ENCODE peak calls at places on chromosomes 7 and 10, in seven cellular contexts. J is tibial nerve, P is A549, R is esophagus muscularis mucosa, V is endothelial cell of umbilical vein, S is HCT116, A is ovary. C is an unnamed sample.

GRCh38 chr7:35465791-35466336 is 212.0 kb upstream of the TBX20 start:
- DNase-seq in J (no peak), P (no peak), R (peak; percentile 68), V (no peak), S (no peak), A (no peak), C (no peak)

GRCh38 chr10:65358565-65358964 is 1567.3 kb upstream of the LRRTM3 start:
- DNase-seq in J (no peak), P (no peak), R (no peak), V (peak; percentile 52), S (peak; percentile 15), A (no peak), C (no peak)

GRCh38 chr10:127939786-127940330 is 33.0 kb downstream of the PTPRE start:
- DNase-seq in J (no peak), P (no peak), R (no peak), V (no peak), S (no peak), A (no peak), C (no peak)

GRCh38 chr7:144473908-144474307 is 70.4 kb upstream of the NOBOX start:
- DNase-seq in J (no peak), P (no peak), R (no peak), V (no peak), S (no peak), A (no peak), C (no peak)

GRCh38 chr7:46391215-46391614 is 470.1 kb upstream of the IGFBP3 start:
- DNase-seq in J (no peak), P (no peak), R (no peak), V (peak; percentile 10), S (no peak), A (no peak), C (no peak)

GRCh38 chr10:123529146-123529760 is 136.9 kb upstream of the GPR26 start:
- DNase-seq in J (no peak), P (no peak), R (peak; percentile 79), V (no peak), S (no peak), A (no peak), C (no peak)

GRCh38 chr7:25861704-25862253 is 290.2 kb upstream of the NFE2L3 start:
- DNase-seq in J (no peak), P (no peak), R (no peak), V (no peak), S (no peak), A (no peak), C (no peak)

GRCh38 chr10:113947138-113948011 is 92.9 kb downstream of the NHLRC2 start:
- DNase-seq in J (no peak), P (no peak), R (no peak), V (no peak), S (no peak), A (no peak), C (no peak)

GRCh38 chr7:18590744-18591340 is 95.3 kb downstream of the HDAC9 start:
- DNase-seq in J (no peak), P (peak; percentile 11), R (no peak), V (peak; percentile 59), S (peak; percentile 27), A (no peak), C (no peak)

GRCh38 chr7:29459591-29459990 is 104.0 kb upstream of the PRR15 start:
- DNase-seq in J (no peak), P (no peak), R (no peak), V (no peak), S (no peak), A (no peak), C (no peak)

GRCh38 chr7:106329971-106330733 is 45.4 kb upstream of the NAMPT start:
- DNase-seq in J (no peak), P (no peak), R (peak; percentile 74), V (peak; percentile 21), S (no peak), A (no peak), C (no peak)

GRCh38 chr7:91656486-91657237 is 223.8 kb downstream of the MTERF1 start:
- DNase-seq in J (no peak), P (no peak), R (no peak), V (no peak), S (no peak), A (no peak), C (no peak)

GRCh38 chr10:78433722-78434535 is 400.3 kb downstream of the RPS24 start:
- DNase-seq in J (no peak), P (no peak), R (no peak), V (no peak), S (no peak), A (no peak), C (no peak)

GRCh38 chr10:35808344-35808743 is 166.2 kb upstream of the FZD8 start:
- DNase-seq in J (no peak), P (no peak), R (no peak), V (no peak), S (no peak), A (no peak), C (no peak)

GRCh38 chr7:132492841-132493445 is 83.3 kb downstream of the PLXNA4 start:
- DNase-seq in J (no peak), P (no peak), R (no peak), V (no peak), S (no peak), A (no peak), C (no peak)

GRCh38 chr10:29746080-29746797 is 111.5 kb upstream of the SVIL start:
- DNase-seq in J (no peak), P (no peak), R (no peak), V (peak; percentile 90), S (no peak), A (no peak), C (no peak)

GRCh38 chr7:69880848-69881247 is 282.6 kb downstream of the AUTS2 start:
- DNase-seq in J (no peak), P (no peak), R (no peak), V (no peak), S (no peak), A (no peak), C (no peak)

GRCh38 chr10:129718548-129719414 is 245.3 kb downstream of the EBF3 start:
- DNase-seq in J (no peak), P (no peak), R (no peak), V (no peak), S (no peak), A (no peak), C (no peak)

GRCh38 chr7:159026271-159027047 is 118.2 kb downstream of the VIPR2 start:
- DNase-seq in J (no peak), P (no peak), R (no peak), V (no peak), S (no peak), A (peak; percentile 45), C (no peak)

GRCh38 chr7:150420987-150421674 is 29.3 kb upstream of the GIMAP8 start:
- DNase-seq in J (peak; percentile 69), P (peak; percentile 92), R (no peak), V (peak; percentile 80), S (peak; percentile 77), A (peak; percentile 87), C (peak; percentile 74)
- H3K27ac ChIP-seq in J (no peak overlapping the region), P (no peak overlapping the region), R (no peak overlapping the region), V (no peak overlapping the region), S (no peak overlapping the region), A (no peak overlapping the region), C (no peak overlapping the region)

DNA sequence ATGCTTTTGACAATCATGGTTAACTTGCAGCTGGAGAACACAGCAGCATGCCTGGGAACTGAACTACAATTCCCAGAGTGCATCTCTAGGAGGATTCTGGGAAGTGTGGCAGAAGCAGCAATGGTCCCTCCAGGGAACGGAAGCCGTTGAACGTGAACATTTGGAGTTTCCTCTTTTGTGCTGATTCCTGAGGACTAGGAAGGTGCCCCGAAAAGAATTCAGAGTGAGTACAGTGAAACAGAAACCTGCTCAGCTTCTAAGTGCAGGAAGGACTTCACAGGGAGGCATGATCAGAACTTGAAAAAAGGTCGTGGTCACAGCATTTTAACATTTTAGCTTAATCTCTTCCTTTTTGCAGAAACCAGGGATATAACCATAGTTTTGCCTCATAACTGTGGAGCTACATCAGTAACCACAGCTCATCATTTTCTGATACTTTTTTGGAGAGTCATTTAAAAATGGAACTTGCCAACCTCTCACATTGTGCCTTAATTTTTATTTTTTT is at the start of gene NUDT13:
- DNase-seq in J (peak; percentile 55), P (peak; percentile 77), R (peak; percentile 92), V (peak; percentile 83), S (peak; percentile 42), A (peak; percentile 73), C (peak; percentile 78)
- TF ChIP-seq POLR2A in J (no peak), P (no peak), R (no peak), V (peak; percentile 59), S (peak; percentile 25), A (no peak), C (no peak)

GRCh38 chr10:37826806-37827205 is 30.6 kb downstream of the ZNF248 start:
- DNase-seq in J (no peak), P (no peak), R (no peak), V (no peak), S (no peak), A (no peak), C (no peak)

GRCh38 chr10:37831495-37832333 is 25.7 kb downstream of the ZNF248 start:
- DNase-seq in J (no peak), P (no peak), R (no peak), V (no peak), S (no peak), A (no peak), C (no peak)
- H3K9me3 ChIP-seq in J (no peaks in the 10 kb centered on the region), P (peaks cover 98% of the 10 kb centered on the region), R (peaks cover 32% of the 10 kb centered on the region), V (peaks cover 11% of the 10 kb centered on the region), S (peaks cover 28% of the 10 kb centered on the region), A (peaks cover 30% of the 10 kb centered on the region), C (no peaks in the 10 kb centered on the region)

DNA sequence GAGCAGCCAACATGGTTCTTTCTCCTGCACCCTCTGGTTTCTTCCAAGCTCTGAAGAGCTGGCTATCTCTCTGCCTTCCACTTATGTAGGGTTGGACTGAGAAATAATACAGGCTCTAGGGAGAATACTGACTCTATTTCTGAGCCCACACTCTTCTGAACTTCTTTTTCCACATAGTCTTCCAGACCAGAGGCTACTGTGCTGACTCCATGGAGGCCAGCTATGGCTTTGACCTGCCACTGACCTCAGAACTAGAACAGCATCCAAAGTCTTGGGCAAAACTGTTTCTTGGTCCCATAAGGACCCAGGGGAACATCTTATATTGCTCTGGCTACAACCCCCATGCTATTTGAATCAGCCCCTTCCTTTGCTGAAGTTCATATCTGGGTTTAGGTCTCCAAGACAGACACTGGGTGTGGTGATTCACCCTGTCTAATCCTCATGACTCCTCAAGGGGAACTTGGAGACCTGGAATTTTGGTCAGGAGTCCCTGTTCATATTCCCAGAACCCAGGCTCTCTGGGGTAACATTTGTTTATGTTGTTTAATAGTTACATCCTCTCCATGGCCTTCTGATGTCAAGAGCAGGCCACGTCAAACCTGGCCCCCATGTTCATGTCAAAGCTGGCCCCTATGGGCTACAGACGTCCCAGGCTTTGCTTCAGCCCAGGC is 12.1 kb upstream of the PLAU start:
- DNase-seq in J (no peak), P (no peak), R (no peak), V (no peak), S (no peak), A (no peak), C (no peak)
- H3K27ac ChIP-seq in J (peak overlapping the region; percentile 42), P (peak overlapping the region; percentile 29), R (no peak overlapping the region), V (peak overlapping the region; percentile 79), S (peak overlapping the region; percentile 61), A (no peak overlapping the region), C (no peak overlapping the region)